ENCODE peak calls at places on chromosomes 11 and 22, in six cellular contexts. Z is cardiac fibroblast, F is HFF-Myc, V is GM13976, X is IMR-90, B is psoas muscle. C is an unnamed sample.

GRCh38 chr11:78450866-78451265 is 33.2 kb upstream of the GAB2 start:
- DNase-seq in X (no peak), B (no peak), Z (no peak), F (no peak), V (no peak), C (no peak)

GRCh38 chr11:110303414-110303826 is 7.0 kb upstream of the RDX start:
- DNase-seq in Z (no peak), V (no peak), B (no peak), F (no peak), X (no peak), C (no peak)

GRCh38 chr11:65592840-65593517 is 2.6 kb downstream of the KCNK7 start:
- DNase-seq in X (no peak), B (no peak), V (no peak), Z (no peak), F (no peak), C (no peak)

GRCh38 chr22:40676644-40677043 is 2.6 kb upstream of the MCHR1 start:
- DNase-seq in X (no peak), V (no peak), F (no peak), Z (no peak), B (no peak), C (no peak)

GRCh38 chr22:23182289-23183106 is 2.2 kb downstream of the BCR start:
- DNase-seq in Z (no peak), X (peak), F (no peak), V (no peak), B (no peak), C (no peak)

GRCh38 chr22:20584872-20585639 is 77.6 kb downstream of the MED15 start:
- DNase-seq in Z (no peak), X (no peak), V (no peak), F (no peak), B (no peak), C (no peak)

GRCh38 chr22:21942407-21942895 is 10.2 kb downstream of the PPM1F start:
- DNase-seq in Z (peak), F (peak), B (peak), V (no peak), X (peak), C (no peak)

GRCh38 chr11:47969401-47969800 is 11.0 kb upstream of the PTPRJ start:
- DNase-seq in F (no peak), X (no peak), V (no peak), B (no peak), Z (no peak), C (no peak)

GRCh38 chr11:9030601-9031000 is 26.8 kb upstream of the NRIP3 start:
- DNase-seq in Z (no peak), V (no peak), F (no peak), X (no peak), B (no peak), C (no peak)

GRCh38 chr22:47724751-47725150 is 962.3 kb downstream of the TBC1D22A start:
- DNase-seq in X (no peak), B (no peak), Z (no peak), F (no peak), V (no peak), C (no peak)

GRCh38 chr22:31091106-31091975 is 10.2 kb downstream of the SMTN start:
- DNase-seq in V (no peak), X (no peak), B (no peak), F (no peak), Z (no peak), C (no peak)

GRCh38 chr22:42396621-42397331 is 35.4 kb downstream of the NFAM1 start:
- DNase-seq in Z (no peak), B (no peak), X (no peak), V (peak), F (no peak), C (no peak)

GRCh38 chr11:62726156-62727006 is 876 bp downstream of the HNRNPUL2 start:
- DNase-seq in X (no peak), F (no peak), B (peak), V (no peak), Z (no peak), C (no peak)

GRCh38 chr11:70191495-70192140 is 11.5 kb upstream of the FADD start:
- DNase-seq in X (peak), Z (peak), B (peak), V (peak), F (no peak), C (no peak)

GRCh38 chr11:40337118-40337517 is 1122.3 kb downstream of the LRRC4C start:
- DNase-seq in Z (peak), X (peak), B (no peak), F (no peak), V (no peak), C (no peak)

GRCh38 chr11:11390068-11390775 is 37.2 kb upstream of the CSNK2A3 start:
- DNase-seq in X (no peak), V (no peak), F (no peak), Z (no peak), B (no peak), C (no peak)

GRCh38 chr11:122869622-122870021 is 12.9 kb upstream of the JHY start:
- DNase-seq in Z (no peak), B (no peak), X (no peak), F (no peak), V (no peak), C (no peak)

GRCh38 chr11:64745219-64745522 is 1.2 kb upstream of the RASGRP2 start:
- DNase-seq in V (peak), B (peak), F (no peak), X (no peak), Z (no peak), C (no peak)

GRCh38 chr11:88179966-88180629 is 4.9 kb upstream of the RAB38 start:
- DNase-seq in X (peak), B (no peak), Z (peak), V (peak), F (no peak), C (no peak)

GRCh38 chr22:37599161-37599560 is 9.5 kb upstream of the GGA1 start:
- DNase-seq in X (no peak), B (no peak), F (no peak), Z (no peak), V (no peak), C (no peak)

GRCh38 chr11:67442504-67443398 is 525 bp downstream of the CORO1B start:
- DNase-seq in B (no peak), F (no peak), Z (no peak), X (no peak), V (no peak), C (no peak)

DNA sequence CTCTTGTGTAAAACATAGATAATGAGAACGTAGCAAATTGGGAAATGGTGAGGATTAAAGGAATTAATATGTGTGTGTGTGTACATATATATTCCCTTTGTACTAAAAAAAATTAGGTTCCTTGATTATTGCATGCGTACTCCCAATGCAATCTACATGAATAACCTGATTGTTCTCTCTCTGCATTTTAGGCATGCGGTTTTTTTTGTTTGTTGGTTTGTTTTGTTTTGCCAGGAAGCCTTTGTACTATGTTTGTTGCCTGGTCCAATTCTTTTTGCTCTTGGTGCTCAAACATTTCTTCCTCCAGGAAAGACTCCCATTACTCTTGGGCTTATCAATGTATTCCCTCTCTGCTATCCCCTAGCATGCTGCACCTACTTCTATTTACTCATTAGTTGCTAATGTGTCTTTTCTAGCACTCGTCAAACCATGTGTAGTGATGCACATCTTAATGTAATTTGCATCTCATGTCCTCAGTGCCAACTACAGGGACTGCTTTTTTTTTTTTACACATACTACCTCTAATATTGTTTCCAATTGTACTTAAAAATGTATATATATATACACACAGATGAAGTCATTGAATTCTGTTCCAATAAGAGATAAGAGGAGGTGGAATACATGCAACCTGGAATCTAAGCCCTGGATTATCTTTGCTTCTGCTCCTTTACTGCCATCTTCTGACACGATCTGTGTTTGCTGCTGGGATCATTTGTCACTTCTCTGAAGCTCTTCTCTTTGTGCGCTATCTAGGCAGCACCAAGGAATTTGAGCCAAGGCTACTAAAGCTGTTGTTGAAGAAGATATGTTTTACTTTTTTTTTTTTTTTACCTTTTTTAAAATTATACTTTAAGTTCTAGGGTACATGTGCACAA is 197.2 kb upstream of the ANO3 start:
- DNase-seq in V (no peak), B (no peak), Z (peak), F (no peak), X (peak), C (no peak)
- TF ChIP-seq CTCF in V (peak), B (peak), Z (peak), F (no peak), X (no peak), C (peak)

GRCh38 chr11:81373986-81374385 is 1359.7 kb downstream of the FAM181B start:
- DNase-seq in X (no peak), V (no peak), F (no peak), B (no peak), Z (no peak), C (no peak)
- TF ChIP-seq CTCF in X (no peak), V (no peak), F (no peak), B (no peak), Z (no peak), C (no peak)

GRCh38 chr11:80315263-80315662 is 874.4 kb upstream of the TENM4 start:
- DNase-seq in Z (no peak), B (no peak), V (no peak), F (no peak), X (no peak), C (no peak)

GRCh38 chr11:80317612-80318011 is 876.8 kb upstream of the TENM4 start:
- DNase-seq in V (no peak), F (no peak), X (no peak), B (no peak), Z (no peak), C (no peak)

GRCh38 chr11:80320765-80321164 is 879.9 kb upstream of the TENM4 start:
- DNase-seq in F (no peak), V (no peak), X (no peak), B (no peak), Z (no peak), C (no peak)

DNA sequence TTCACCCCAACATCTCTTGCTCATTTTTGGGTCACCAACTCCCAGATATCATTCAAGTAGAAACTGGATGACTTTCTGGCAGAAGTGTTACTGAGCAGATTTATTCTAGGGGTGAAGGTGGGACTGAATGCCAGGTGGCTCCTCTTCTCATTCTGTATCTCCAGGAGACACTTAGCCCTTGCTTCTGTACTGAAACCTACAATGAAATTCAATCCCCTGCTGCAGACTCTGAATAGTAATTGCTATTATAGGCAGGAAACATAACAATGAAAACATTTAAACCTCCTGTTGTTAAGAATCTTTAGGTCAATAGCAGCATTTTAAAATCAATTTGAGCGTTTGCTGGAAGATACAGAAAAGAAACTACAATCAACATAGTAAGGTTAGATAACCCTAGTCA is 879.4 kb upstream of the TENM4 start:
- DNase-seq in V (no peak), X (no peak), F (no peak), B (no peak), Z (no peak), C (no peak)
- TF ChIP-seq CTCF in V (no peak), X (no peak), F (no peak), B (no peak), Z (no peak), C (no peak)

GRCh38 chr11:2271077-2271326 is 614 bp upstream of the ASCL2 start:
- DNase-seq in B (peak), Z (no peak), X (no peak), V (peak), F (no peak), C (no peak)

GRCh38 chr11:2268911-2269600 is 1.3 kb downstream of the ASCL2 start:
- DNase-seq in B (no peak), Z (peak), F (no peak), X (no peak), V (peak), C (no peak)

GRCh38 chr11:2270322-2271076 is at the start of gene ASCL2:
- DNase-seq in X (no peak), Z (peak), B (no peak), V (peak), F (no peak), C (no peak)

GRCh38 chr11:2267871-2268825 is 2.2 kb downstream of the ASCL2 start:
- DNase-seq in Z (no peak), V (no peak), B (no peak), F (no peak), X (no peak), C (no peak)

DNA sequence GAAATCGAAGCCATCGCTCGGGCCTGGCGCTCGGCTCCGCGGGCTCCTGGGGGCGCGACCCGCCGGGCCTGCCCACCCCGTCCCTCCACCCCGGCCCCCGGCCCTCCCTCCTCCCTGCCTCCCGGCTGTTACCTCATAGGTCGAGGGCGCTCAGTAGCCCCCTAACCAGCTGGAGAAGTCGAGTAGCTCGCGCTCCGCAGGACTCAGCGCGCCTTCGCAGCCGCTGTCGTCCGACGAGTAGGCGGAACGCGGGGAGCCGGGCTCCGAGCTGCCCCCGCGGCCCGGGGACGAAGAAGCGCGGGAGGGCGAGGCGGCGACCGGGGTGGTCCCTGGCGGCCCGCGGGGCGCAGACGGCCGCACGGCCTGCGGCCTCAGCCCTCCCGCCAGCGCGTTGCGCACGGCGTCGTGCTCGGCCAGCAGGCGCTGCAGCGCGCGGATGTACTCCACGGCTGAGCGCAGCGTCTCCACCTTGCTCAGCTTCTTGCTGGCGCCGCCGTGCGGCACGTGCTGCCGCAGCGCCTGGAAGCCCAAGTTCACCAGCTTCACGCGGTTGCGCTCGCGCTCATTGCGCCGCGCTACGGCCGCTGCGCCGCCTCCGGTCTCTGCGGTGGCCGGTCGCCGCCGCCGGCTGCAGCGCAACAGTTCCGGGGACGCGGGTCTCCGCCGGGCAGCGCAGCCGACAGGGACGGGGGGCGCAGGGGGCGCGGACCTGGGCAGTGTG is 627 bp downstream of the ASCL2 start:
- DNase-seq in B (no peak), X (peak), V (peak), Z (peak), F (peak), C (peak)
- TF ChIP-seq CTCF in B (no peak), X (no peak), V (no peak), Z (no peak), F (no peak), C (peak)

GRCh38 chr11:92153542-92153941 is 71.1 kb upstream of the FAT3 start:
- DNase-seq in V (no peak), F (no peak), B (no peak), X (no peak), Z (no peak), C (no peak)

GRCh38 chr11:92152245-92152644 is 72.4 kb upstream of the FAT3 start:
- DNase-seq in V (no peak), X (no peak), Z (no peak), F (no peak), B (no peak), C (no peak)

GRCh38 chr11:92154611-92155010 is 70.0 kb upstream of the FAT3 start:
- DNase-seq in Z (no peak), B (no peak), F (no peak), X (no peak), V (no peak), C (no peak)

GRCh38 chr11:92149996-92150395 is 74.6 kb upstream of the FAT3 start:
- DNase-seq in F (no peak), B (no peak), X (peak), V (no peak), Z (no peak), C (no peak)
- TF ChIP-seq CTCF in F (no peak), B (no peak), X (no peak), V (no peak), Z (peak), C (no peak)

DNA sequence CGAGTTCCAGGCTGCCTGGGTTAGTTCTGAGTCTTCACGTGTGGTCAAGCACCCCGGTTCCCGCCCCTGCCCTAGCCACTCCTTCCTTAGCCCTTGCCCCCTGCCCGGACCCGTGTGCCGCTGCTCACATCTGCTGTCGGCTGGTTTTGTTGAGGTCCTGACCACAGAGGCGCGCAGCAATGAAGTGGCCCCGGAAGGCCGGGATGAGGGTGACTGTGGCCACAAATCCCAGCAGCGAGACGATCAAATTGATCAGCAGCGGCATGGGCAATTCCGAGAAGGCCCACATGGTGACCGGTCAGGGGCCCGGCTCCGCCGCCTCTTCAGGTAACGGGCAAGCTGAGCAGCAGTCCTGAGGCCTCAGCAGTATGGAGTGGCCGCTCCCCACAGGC is 290 bp downstream of the DPAGT1 start:
- DNase-seq in Z (no peak), V (no peak), B (no peak), F (no peak), X (no peak), C (no peak)
- TF ChIP-seq CTCF in Z (no peak), V (no peak), B (peak), F (no peak), X (no peak), C (no peak)

DNA sequence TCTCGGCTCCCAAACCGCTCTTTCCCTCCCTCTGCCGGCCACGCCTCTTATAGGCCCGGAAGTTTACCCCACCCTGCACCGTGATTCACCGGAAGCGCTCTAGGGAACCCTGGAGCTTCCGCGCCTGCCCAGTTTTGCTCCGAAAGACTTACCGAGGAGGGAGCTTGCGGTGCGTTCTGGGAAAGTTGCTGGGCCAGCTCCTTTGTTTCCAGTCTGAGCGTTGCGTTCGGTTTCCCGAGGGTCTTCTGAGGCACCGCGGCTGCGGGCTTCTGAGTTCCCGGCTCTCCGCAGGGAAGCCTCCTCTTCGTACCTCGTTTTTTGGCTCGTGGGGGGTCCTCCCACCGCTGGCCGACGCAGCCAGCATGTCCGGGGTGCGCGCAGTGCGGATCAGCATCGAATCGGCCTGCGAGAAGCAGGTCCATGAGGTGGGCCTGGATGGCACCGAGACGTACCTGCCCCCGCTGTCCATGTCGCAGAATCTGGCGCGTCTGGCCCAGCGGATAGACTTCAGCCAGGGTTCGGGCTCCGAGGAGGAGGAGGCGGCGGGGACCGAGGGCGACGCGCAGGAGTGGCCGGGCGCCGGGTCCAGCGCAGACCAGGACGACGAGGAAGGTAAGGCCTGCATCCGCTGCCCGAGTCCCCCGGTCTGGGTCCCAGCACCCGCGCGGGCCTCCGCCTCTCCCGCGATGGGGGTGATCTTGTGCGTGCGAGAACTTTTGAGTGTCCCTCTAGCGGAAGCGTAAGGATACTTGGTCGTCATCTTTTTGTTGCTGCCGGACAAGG is at the start of gene MED17:
- DNase-seq in X (peak), Z (peak), F (peak), V (peak), B (peak), C (peak)
- TF ChIP-seq CTCF in X (peak), Z (peak), F (peak), V (peak), B (peak), C (peak)

GRCh38 chr22:49960159-49960966 is at the start of gene PIM3:
- DNase-seq in Z (peak), B (peak), V (peak), X (peak), F (peak), C (peak)

GRCh38 chr22:49959782-49960158 is 802 bp upstream of the PIM3 start:
- DNase-seq in Z (peak), V (no peak), F (no peak), X (no peak), B (peak), C (no peak)

GRCh38 chr22:49961601-49962011 is 1.0 kb downstream of the PIM3 start:
- DNase-seq in F (no peak), V (no peak), B (no peak), X (no peak), Z (peak), C (no peak)

GRCh38 chr22:49962012-49962750 is 1.6 kb downstream of the PIM3 start:
- DNase-seq in Z (peak), B (peak), X (peak), V (peak), F (peak), C (peak)

GRCh38 chr22:49960967-49961600 is 512 bp downstream of the PIM3 start:
- DNase-seq in V (no peak), B (peak), Z (peak), X (no peak), F (no peak), C (no peak)
- TF ChIP-seq CTCF in V (no peak), B (no peak), Z (no peak), X (no peak), F (no peak), C (no peak)

DNA sequence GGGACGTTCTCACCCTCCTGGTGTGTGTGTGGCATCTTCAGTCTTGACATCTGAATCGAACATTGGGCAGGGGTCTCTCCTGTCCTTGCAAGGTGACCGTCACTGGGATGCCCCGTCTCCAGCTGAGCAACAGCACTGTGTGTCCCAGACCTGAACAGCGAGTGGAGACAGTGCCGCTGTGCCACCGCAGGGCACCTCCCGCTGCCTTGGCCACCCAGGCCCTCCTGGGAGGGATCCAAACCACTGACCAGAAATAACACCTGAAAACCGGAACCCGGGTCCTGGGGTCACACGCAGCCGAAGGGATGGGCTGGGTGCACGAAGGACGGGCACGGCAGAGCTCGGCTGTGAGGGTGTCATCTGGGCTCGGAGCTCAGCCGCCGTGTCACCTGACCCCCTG is 102.2 kb downstream of the BRD1 start:
- DNase-seq in B (no peak), F (no peak), X (no peak), V (no peak), Z (no peak), C (no peak)
- TF ChIP-seq CTCF in B (no peak), F (no peak), X (no peak), V (no peak), Z (no peak), C (no peak)

C was measured in kidney epithelial cell.